ENCODE peak calls at places on chromosomes 5 and 9, in four cellular contexts. Z is sigmoid colon, U is endodermal cell, J is ovary. E is an unnamed sample.

GRCh38 chr9:88820055-88820454 is 171.2 kb upstream of the S1PR3 start:
- DNase-seq in U (no peak), J (no peak), Z (no peak), E (no peak)

GRCh38 chr5:159510282-159510681 is 180.0 kb upstream of the IL12B start:
- DNase-seq in U (peak), J (peak), Z (no peak), E (no peak)

GRCh38 chr5:124059200-124059599 is 547.2 kb downstream of the CSNK1G3 start:
- DNase-seq in Z (no peak), U (no peak), J (no peak), E (no peak)

GRCh38 chr9:14935099-14935710 is 25.0 kb upstream of the FREM1 start:
- DNase-seq in Z (no peak), U (no peak), J (no peak), E (no peak)

GRCh38 chr9:92617195-92617813 is 52.6 kb downstream of the IPPK start:
- DNase-seq in Z (peak), U (no peak), J (peak), E (no peak)

GRCh38 chr9:5920860-5921328 is 30.2 kb downstream of the MLANA start:
- DNase-seq in J (no peak), Z (no peak), U (no peak), E (peak)

GRCh38 chr5:35023531-35024178 is 24.1 kb downstream of the AGXT2 start:
- DNase-seq in Z (no peak), U (no peak), J (no peak), E (no peak)

GRCh38 chr5:179812997-179813607 is 6.4 kb upstream of the MGAT4B start:
- DNase-seq in Z (no peak), U (no peak), J (no peak), E (no peak)

GRCh38 chr5:115098041-115098702 is 71.5 kb downstream of the TRIM36 start:
- DNase-seq in Z (no peak), J (no peak), U (peak), E (peak)

GRCh38 chr9:21754741-21755140 is 47.7 kb upstream of the MTAP start:
- DNase-seq in J (no peak), Z (no peak), U (no peak), E (no peak)

GRCh38 chr5:103646698-103647614 is 84.4 kb upstream of the NUDT12 start:
- DNase-seq in U (peak), J (no peak), Z (no peak), E (no peak)

GRCh38 chr9:74985041-74985440 is 32.3 kb upstream of the C9orf40 start:
- DNase-seq in Z (no peak), J (no peak), U (no peak), E (no peak)

GRCh38 chr9:74979844-74980243 is 27.1 kb upstream of the C9orf40 start:
- DNase-seq in J (no peak), Z (no peak), U (no peak), E (no peak)

GRCh38 chr9:74983709-74984108 is 31.0 kb upstream of the C9orf40 start:
- DNase-seq in U (no peak), J (no peak), Z (no peak), E (no peak)
- TF ChIP-seq CTCF in U (no peak), J (no peak), Z (no peak), E (no peak)

GRCh38 chr5:20276061-20276958 is 288.3 kb upstream of the CDH18 start:
- DNase-seq in U (peak), Z (no peak), J (no peak), E (no peak)
- H3K4me3 ChIP-seq in U (no peak), Z (no peak), J (no peak), E (no peak)

GRCh38 chr9:76424491-76424890 is 30.3 kb upstream of the RFK start:
- DNase-seq in U (no peak), Z (no peak), J (no peak), E (no peak)

GRCh38 chr9:76415731-76416130 is 21.5 kb upstream of the RFK start:
- DNase-seq in Z (no peak), U (no peak), J (no peak), E (no peak)

GRCh38 chr9:76423216-76424177 is 29.3 kb upstream of the RFK start:
- DNase-seq in J (no peak), U (no peak), Z (no peak), E (no peak)

GRCh38 chr9:76417394-76417793 is 23.2 kb upstream of the RFK start:
- DNase-seq in U (peak), Z (no peak), J (no peak), E (no peak)

GRCh38 chr9:76419782-76420380 is 25.7 kb upstream of the RFK start:
- DNase-seq in J (no peak), U (no peak), Z (no peak), E (peak)
- TF ChIP-seq CTCF in J (no peak), U (peak), Z (peak), E (peak)

DNA sequence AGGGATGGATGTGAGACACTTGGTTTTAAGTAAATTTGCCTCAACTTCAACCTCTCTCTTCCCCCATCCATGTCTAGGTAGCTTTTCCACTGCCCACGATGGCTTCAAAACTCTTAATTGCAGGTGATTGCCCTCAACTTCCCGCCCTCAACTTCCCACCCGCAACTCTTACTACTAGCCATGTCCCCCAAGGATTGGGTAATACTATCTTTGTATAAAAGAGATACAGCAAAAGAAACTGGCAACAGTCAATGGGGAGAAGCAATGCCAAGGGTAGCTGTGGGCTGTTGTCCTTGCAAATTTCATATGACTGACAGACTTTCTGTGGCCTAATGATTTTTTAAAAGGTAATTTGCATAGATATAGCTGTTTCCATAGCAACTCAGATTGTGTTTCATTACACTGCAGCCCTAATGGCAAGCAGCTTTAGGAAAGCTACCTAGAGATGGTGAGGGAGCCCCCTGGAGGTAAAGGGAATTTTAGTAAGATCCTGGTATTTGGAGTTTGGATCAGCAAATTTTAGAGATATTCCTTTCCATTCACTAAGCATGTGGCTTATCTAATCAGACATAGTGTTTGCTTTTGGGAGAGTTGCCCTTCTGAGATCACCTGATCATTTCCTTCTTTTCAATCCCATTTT is 421.5 kb upstream of the DAP start:
- DNase-seq in Z (no peak), U (peak), J (no peak), E (peak)
- H3K4me3 ChIP-seq in Z (no peak), U (no peak), J (no peak), E (no peak)

GRCh38 chr5:60843693-60844428 is at the start of gene ELOVL7:
- DNase-seq in U (peak), Z (no peak), J (peak), E (peak)
- TF ChIP-seq CTCF in U (peak), Z (no peak), J (no peak), E (peak)

DNA sequence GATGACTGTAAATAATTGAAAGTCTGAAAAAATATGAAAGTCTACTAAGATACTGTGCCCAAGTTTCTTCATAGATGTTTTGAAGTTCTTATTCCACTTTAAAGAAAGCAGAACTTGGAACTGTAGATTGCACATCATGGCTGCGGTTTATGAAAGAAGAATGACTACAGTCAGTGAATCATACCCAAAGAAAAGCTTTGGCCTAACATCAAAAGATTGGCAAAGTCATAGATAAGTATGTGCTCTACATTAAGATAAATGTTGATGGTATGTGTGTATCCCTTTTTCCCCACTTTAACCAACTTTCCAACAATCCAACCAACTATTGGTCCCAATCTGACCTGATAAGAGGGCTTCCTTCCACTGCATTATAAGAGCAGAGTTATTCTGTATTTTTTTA is 233.3 kb downstream of the ACTL7B start:
- DNase-seq in Z (no peak), J (no peak), U (no peak), E (no peak)
- H3K4me3 ChIP-seq in Z (no peak), J (no peak), U (no peak), E (no peak)

DNA sequence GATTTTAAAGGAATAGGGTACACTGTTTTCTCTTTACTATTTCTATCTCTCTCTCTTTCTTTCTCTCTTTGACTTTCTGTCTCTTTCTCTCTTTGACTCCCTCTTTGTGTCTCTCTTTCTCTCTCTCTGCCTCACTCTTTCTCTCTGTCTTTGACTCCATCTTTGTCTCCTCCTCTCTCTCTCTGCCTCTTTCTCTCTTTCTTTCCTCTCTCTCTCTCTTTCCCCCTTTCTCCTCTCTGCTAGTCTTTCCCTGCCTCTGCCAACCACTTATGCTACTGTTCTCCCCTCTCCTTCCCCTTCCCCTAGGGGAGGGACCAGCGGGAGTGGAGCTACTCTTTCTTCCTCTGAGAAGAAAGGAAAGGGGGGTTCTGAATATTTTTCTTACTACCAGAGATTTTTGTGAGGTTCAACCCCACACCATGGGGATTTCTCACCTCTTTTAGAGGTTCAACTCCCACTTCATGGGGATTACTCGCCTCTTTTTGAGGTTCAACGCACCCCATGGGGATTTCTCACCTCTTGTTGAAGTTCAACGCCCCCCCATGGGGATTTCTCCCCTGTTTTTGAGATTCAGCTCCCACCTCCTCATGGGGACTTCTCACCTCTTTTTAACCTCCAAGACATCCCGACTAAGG is 309.9 kb downstream of the NR3C1 start:
- DNase-seq in J (no peak), Z (no peak), U (no peak), E (no peak)
- TF ChIP-seq CTCF in J (no peak), Z (no peak), U (no peak), E (no peak)

DNA sequence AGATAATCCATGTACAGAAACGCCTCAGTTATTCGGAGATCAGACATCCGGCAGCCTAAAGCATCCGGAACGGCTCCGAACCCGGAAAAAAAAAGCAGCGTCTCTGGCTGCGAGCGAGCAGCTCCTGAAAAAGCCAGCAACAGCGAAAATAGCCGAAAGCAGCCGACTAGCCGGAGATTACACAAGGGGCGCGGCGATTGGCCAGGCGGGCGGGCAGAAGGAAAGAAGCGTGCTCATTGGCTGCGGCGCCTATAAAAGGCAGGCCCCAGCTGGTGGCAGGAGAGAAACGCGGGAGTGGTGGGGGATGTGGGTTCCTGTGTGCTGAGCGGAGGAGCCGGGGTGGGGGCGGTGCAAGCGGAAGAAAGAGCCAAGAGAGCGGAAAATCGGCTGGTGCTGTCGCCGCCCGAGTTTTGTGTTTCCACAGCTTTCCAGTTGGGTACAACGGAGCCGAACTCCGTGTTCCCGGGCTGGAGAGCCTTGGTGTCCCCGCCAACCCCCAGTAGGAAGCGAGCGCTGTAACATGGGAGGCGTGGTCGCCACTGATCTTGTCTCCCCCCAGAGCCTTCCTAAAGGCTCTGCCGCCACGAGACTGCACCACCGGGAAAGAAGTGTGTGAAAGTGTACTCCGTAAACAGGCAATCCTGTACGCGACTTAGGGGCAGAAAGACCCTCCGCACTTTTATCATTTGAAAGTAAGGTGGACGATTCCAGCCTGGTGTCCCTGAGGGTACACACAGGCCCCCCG is at the start of gene ARL15:
- DNase-seq in U (peak), J (peak), Z (peak), E (peak)
- H3K4me3 ChIP-seq in U (peak), J (peak), Z (peak), E (peak)

E was measured in GM12865.